ENCODE peak calls at places on chromosomes 2 and 18, in ten cellular contexts. One of them, this sample, is unnamed.

GRCh38 chr2:105361132-105361889 is 24.0 kb downstream of the C2orf49 start:
- DNase-seq in A549: no peak
- DNase-seq in KBM-7: no peak
- DNase-seq in mucosa of descending colon: no peak
- DNase-seq in cardiac septum: no peak
- DNase-seq in activated CD8-positive, alpha-beta memory T cell treated with anti-CD3 and anti-CD28 coated beads for 24 hours: no peak
- DNase-seq in Calu3: no peak
- DNase-seq in left ventricle myocardium inferior: no peak
- DNase-seq in IMR-90: no peak
- DNase-seq in mucosa of gallbladder: no peak
- DNase-seq in this sample: no peak

GRCh38 chr2:241728627-241729026 is 5.8 kb upstream of the D2HGDH start:
- DNase-seq in mucosa of descending colon: no peak
- DNase-seq in left ventricle myocardium inferior: peak
- DNase-seq in mucosa of gallbladder: no peak
- DNase-seq in Calu3: no peak
- DNase-seq in KBM-7: no peak
- DNase-seq in cardiac septum: no peak
- DNase-seq in A549: no peak
- DNase-seq in IMR-90: no peak
- DNase-seq in activated CD8-positive, alpha-beta memory T cell treated with anti-CD3 and anti-CD28 coated beads for 24 hours: no peak
- DNase-seq in this sample: no peak

GRCh38 chr2:182608181-182608845 is 107.7 kb upstream of the DNAJC10 start:
- DNase-seq in Calu3: no peak
- DNase-seq in cardiac septum: no peak
- DNase-seq in mucosa of descending colon: no peak
- DNase-seq in KBM-7: no peak
- DNase-seq in left ventricle myocardium inferior: no peak
- DNase-seq in IMR-90: no peak
- DNase-seq in mucosa of gallbladder: no peak
- DNase-seq in activated CD8-positive, alpha-beta memory T cell treated with anti-CD3 and anti-CD28 coated beads for 24 hours: no peak
- DNase-seq in A549: no peak
- DNase-seq in this sample: no peak

GRCh38 chr18:75114231-75114630 is 94.7 kb downstream of the PTGR3 start:
- DNase-seq in cardiac septum: no peak
- DNase-seq in IMR-90: no peak
- DNase-seq in mucosa of gallbladder: no peak
- DNase-seq in Calu3: no peak
- DNase-seq in mucosa of descending colon: no peak
- DNase-seq in KBM-7: no peak
- DNase-seq in left ventricle myocardium inferior: no peak
- DNase-seq in A549: no peak
- DNase-seq in activated CD8-positive, alpha-beta memory T cell treated with anti-CD3 and anti-CD28 coated beads for 24 hours: peak
- DNase-seq in this sample: no peak

GRCh38 chr18:73980289-73980979 is 167.2 kb downstream of the FBXO15 start:
- DNase-seq in cardiac septum: no peak
- DNase-seq in left ventricle myocardium inferior: no peak
- DNase-seq in IMR-90: peak
- DNase-seq in A549: peak
- DNase-seq in Calu3: peak
- DNase-seq in mucosa of gallbladder: no peak
- DNase-seq in KBM-7: peak
- DNase-seq in activated CD8-positive, alpha-beta memory T cell treated with anti-CD3 and anti-CD28 coated beads for 24 hours: no peak
- DNase-seq in mucosa of descending colon: no peak
- DNase-seq in this sample: no peak

GRCh38 chr2:216478151-216478550 is 20.5 kb upstream of the RPL37A start:
- DNase-seq in IMR-90: peak
- DNase-seq in KBM-7: no peak
- DNase-seq in Calu3: peak
- DNase-seq in mucosa of gallbladder: no peak
- DNase-seq in A549: no peak
- DNase-seq in cardiac septum: no peak
- DNase-seq in mucosa of descending colon: no peak
- DNase-seq in activated CD8-positive, alpha-beta memory T cell treated with anti-CD3 and anti-CD28 coated beads for 24 hours: no peak
- DNase-seq in left ventricle myocardium inferior: no peak
- DNase-seq in this sample: peak

GRCh38 chr2:56318147-56318546 is 134.4 kb downstream of the CCDC85A start:
- DNase-seq in Calu3: no peak
- DNase-seq in IMR-90: no peak
- DNase-seq in cardiac septum: no peak
- DNase-seq in KBM-7: no peak
- DNase-seq in activated CD8-positive, alpha-beta memory T cell treated with anti-CD3 and anti-CD28 coated beads for 24 hours: no peak
- DNase-seq in left ventricle myocardium inferior: no peak
- DNase-seq in mucosa of gallbladder: no peak
- DNase-seq in A549: no peak
- DNase-seq in mucosa of descending colon: no peak
- DNase-seq in this sample: no peak

GRCh38 chr2:33077841-33078240 is 131.1 kb downstream of the LTBP1 start:
- DNase-seq in KBM-7: no peak
- DNase-seq in activated CD8-positive, alpha-beta memory T cell treated with anti-CD3 and anti-CD28 coated beads for 24 hours: no peak
- DNase-seq in Calu3: no peak
- DNase-seq in cardiac septum: no peak
- DNase-seq in IMR-90: no peak
- DNase-seq in mucosa of descending colon: no peak
- DNase-seq in left ventricle myocardium inferior: no peak
- DNase-seq in A549: no peak
- DNase-seq in mucosa of gallbladder: no peak
- DNase-seq in this sample: no peak

GRCh38 chr2:142095647-142096046 is 35.2 kb downstream of the LRP1B start:
- DNase-seq in cardiac septum: no peak
- DNase-seq in left ventricle myocardium inferior: no peak
- DNase-seq in KBM-7: no peak
- DNase-seq in mucosa of gallbladder: no peak
- DNase-seq in mucosa of descending colon: no peak
- DNase-seq in activated CD8-positive, alpha-beta memory T cell treated with anti-CD3 and anti-CD28 coated beads for 24 hours: no peak
- DNase-seq in A549: no peak
- DNase-seq in IMR-90: no peak
- DNase-seq in Calu3: no peak
- DNase-seq in this sample: no peak

GRCh38 chr2:224927671-224928173 is 114.5 kb downstream of the DOCK10 start:
- DNase-seq in mucosa of gallbladder: no peak
- DNase-seq in mucosa of descending colon: no peak
- DNase-seq in A549: peak
- DNase-seq in KBM-7: no peak
- DNase-seq in Calu3: peak
- DNase-seq in left ventricle myocardium inferior: no peak
- DNase-seq in cardiac septum: no peak
- DNase-seq in IMR-90: peak
- DNase-seq in activated CD8-positive, alpha-beta memory T cell treated with anti-CD3 and anti-CD28 coated beads for 24 hours: peak
- DNase-seq in this sample: peak